ENCODE peak calls at places on chromosomes 4 and X, in eight cellular contexts. X is GM10248, V is GM19239, W is activated T-cell treated with anti-CD3 and anti-CD28 coated beads for 48 hours, D is GM12865, F is HEK293T, A is lung microvascular endothelial cell, K is neural crest cell. I is an unnamed sample.

GRCh38 chr4:174332741-174333493 is 49.2 kb downstream of the CEP44 start:
- DNase-seq in F (no peak), X (no peak), A (no peak), W (no peak), K (no peak), D (no peak), V (no peak), I (no peak)

GRCh38 chr4:25970691-25971427 is 56.8 kb downstream of the SMIM20 start:
- DNase-seq in A (no peak), D (no peak), W (no peak), K (no peak), F (no peak), X (no peak), V (no peak), I (peak; percentile 77)

GRCh38 chr4:24515698-24516097 is 68.7 kb downstream of the DHX15 start:
- DNase-seq in X (no peak), D (no peak), W (no peak), K (no peak), F (no peak), A (no peak), V (no peak), I (no peak)

GRCh38 chrX:107935664-107936433 is 46.3 kb downstream of the TEX13B start:
- DNase-seq in X (no peak), D (no peak), W (no peak), V (no peak), K (no peak), F (no peak), A (peak; percentile 29), I (peak; percentile 50)

GRCh38 chr4:2251795-2252529 is 9.9 kb downstream of the MXD4 start:
- DNase-seq in A (no peak), V (peak; percentile 8), K (no peak), F (no peak), D (no peak), X (no peak), W (no peak), I (no peak)

GRCh38 chr4:85707591-85707990 is 232.6 kb downstream of the ARHGAP24 start:
- DNase-seq in X (no peak), F (no peak), V (no peak), A (peak; percentile 73), W (no peak), D (peak; percentile 64), K (no peak), I (no peak)

GRCh38 chr4:7909966-7910720 is 29.5 kb downstream of the AFAP1 start:
- DNase-seq in K (no peak), X (no peak), F (no peak), D (no peak), V (no peak), W (no peak), A (no peak), I (no peak)

GRCh38 chrX:138711399-138712347 is at the start of gene FGF13:
- DNase-seq in V (no peak), X (no peak), W (no peak), A (no peak), F (peak; percentile 59), K (peak; percentile 50), D (peak; percentile 2), I (peak; percentile 75)

GRCh38 chr4:84870398-84871163 is 95.9 kb downstream of the WDFY3 start:
- DNase-seq in W (no peak), K (no peak), A (peak; percentile 91), V (no peak), F (peak; percentile 18), D (no peak), X (no peak), I (no peak)

GRCh38 chr4:61200195-61200990 is at the start of gene ADGRL3:
- DNase-seq in D (no peak), X (peak; percentile 5), F (peak; percentile 66), V (no peak), W (no peak), A (no peak), K (peak; percentile 75), I (peak; percentile 92)

GRCh38 chr4:151887816-151888180 is 127.0 kb upstream of the GATB start:
- DNase-seq in V (no peak), A (no peak), X (no peak), K (no peak), F (no peak), D (no peak), W (no peak), I (no peak)

GRCh38 chrX:139158256-139158655 is 372.3 kb upstream of the F9 start:
- DNase-seq in F (no peak), V (no peak), A (no peak), X (no peak), K (no peak), W (no peak), D (no peak), I (no peak)

GRCh38 chrX:123807825-123808416 is 51.9 kb upstream of the XIAP start:
- DNase-seq in X (no peak), V (no peak), W (no peak), A (no peak), K (no peak), F (no peak), D (no peak), I (no peak)